ENCODE peak calls at places on chromosome 4, in five cellular contexts. T is heart left ventricle, B is MM.1S, S is cardiac muscle cell, X is mesendoderm. I is an unnamed sample.

GRCh38 chr4:20987191-20987590 is 286.9 kb downstream of the PACRGL start:
- DNase-seq in T (no peak), B (no peak), S (no peak), X (peak; percentile 15), I (no peak)

GRCh38 chr4:78720994-78721677 is 55.0 kb upstream of the BMP2K start:
- DNase-seq in T (peak; percentile 49), B (peak; percentile 81), S (no peak), X (no peak), I (no peak)

GRCh38 chr4:39591290-39591689 is 47.4 kb downstream of the SMIM14 start:
- DNase-seq in T (no peak), B (peak; percentile 31), S (peak; percentile 47), X (no peak), I (no peak)

GRCh38 chr4:78059524-78059889 is 2.4 kb downstream of the FRAS1 start:
- DNase-seq in T (peak; percentile 52), B (peak; percentile 52), S (peak; percentile 92), X (peak; percentile 96), I (peak; percentile 19)

GRCh38 chr4:69360271-69360670 is 80.0 kb downstream of the UGT2B28 start:
- DNase-seq in T (no peak), B (no peak), S (no peak), X (no peak), I (no peak)

GRCh38 chr4:93184093-93184492 is 644.5 kb upstream of the ATOH1 start:
- DNase-seq in T (no peak), B (no peak), S (no peak), X (no peak), I (no peak)

GRCh38 chr4:122787940-122788339 is 38.7 kb upstream of the FGF2 start:
- DNase-seq in T (no peak), B (no peak), S (peak; percentile 63), X (no peak), I (no peak)

GRCh38 chr4:18798123-18798522 is 776.6 kb upstream of the LCORL start:
- DNase-seq in T (no peak), B (no peak), S (no peak), X (no peak), I (no peak)

GRCh38 chr4:100042235-100042634 is 92.2 kb upstream of the H2AZ1 start:
- DNase-seq in T (no peak), B (no peak), S (no peak), X (no peak), I (no peak)

GRCh38 chr4:122882830-122883229 is 39.6 kb downstream of the NUDT6 start:
- DNase-seq in T (no peak), B (no peak), S (no peak), X (no peak), I (no peak)

GRCh38 chr4:7256989-7257810 is 64.9 kb downstream of the SORCS2 start:
- DNase-seq in T (peak; percentile 88), B (no peak), S (peak; percentile 17), X (no peak), I (peak; percentile 88)

GRCh38 chr4:184476660-184477059 is 2.3 kb upstream of the IRF2 start:
- DNase-seq in T (no peak), B (no peak), S (no peak), X (no peak), I (no peak)

GRCh38 chr4:182845618-182846017 is 71.6 kb downstream of the DCTD start:
- DNase-seq in T (no peak), B (no peak), S (no peak), X (no peak), I (no peak)

GRCh38 chr4:182842104-182842600 is 75.0 kb downstream of the DCTD start:
- DNase-seq in T (no peak), B (no peak), S (no peak), X (no peak), I (no peak)

GRCh38 chr4:182840108-182840507 is 77.1 kb downstream of the DCTD start:
- DNase-seq in T (no peak), B (no peak), S (no peak), X (no peak), I (no peak)

GRCh38 chr4:182843813-182844325 is 73.3 kb downstream of the DCTD start:
- DNase-seq in T (no peak), B (no peak), S (no peak), X (no peak), I (no peak)

GRCh38 chr4:182842991-182843390 is 74.2 kb downstream of the DCTD start:
- DNase-seq in T (no peak), B (no peak), S (no peak), X (no peak), I (no peak)
- H3K27me3 ChIP-seq in T (no peaks in the 10 kb centered on the region), B (no peaks in the 10 kb centered on the region), S (no peaks in the 10 kb centered on the region), X (no peaks in the 10 kb centered on the region), I (no peaks in the 10 kb centered on the region)

DNA sequence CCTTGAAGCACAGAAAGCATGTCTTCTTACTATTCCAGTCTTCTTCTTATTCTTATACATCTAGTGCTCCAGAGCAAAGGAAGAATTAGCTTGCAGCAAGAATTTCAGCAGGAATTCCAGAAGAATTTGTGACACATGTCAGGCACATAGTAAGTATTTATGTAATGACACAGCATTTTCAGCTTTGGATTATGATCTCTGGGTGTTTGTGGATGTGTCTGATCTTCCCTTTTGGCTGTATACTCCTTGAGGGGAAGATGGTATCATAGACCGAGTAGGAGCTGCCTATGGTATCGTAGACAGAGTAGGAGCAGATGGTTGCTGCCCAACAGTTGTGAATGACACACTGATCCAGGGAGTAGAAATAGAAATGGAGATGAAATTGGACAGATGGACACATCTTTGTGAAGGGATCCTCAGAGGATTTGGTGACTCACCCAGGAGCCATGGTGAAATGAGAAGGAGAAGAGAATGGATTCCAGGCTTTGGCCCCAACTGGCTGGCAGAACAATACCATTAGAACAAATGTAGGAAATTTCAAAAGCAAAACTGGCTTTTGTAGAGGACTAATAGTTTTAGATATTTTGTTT is 75.7 kb downstream of the COQ2 start:
- DNase-seq in T (no peak), B (no peak), S (no peak), X (no peak), I (no peak)
- H3K4me1 ChIP-seq in T (no peaks in the 10 kb centered on the region), B (peaks cover 42% of the 10 kb centered on the region), S (no peaks in the 10 kb centered on the region), X (peaks cover 10% of the 10 kb centered on the region), I (no peaks in the 10 kb centered on the region)

GRCh38 chr4:83011779-83012630 is 1.4 kb upstream of the LIN54 start:
- DNase-seq in T (peak; percentile 44), B (peak; percentile 27), S (no peak), X (peak; percentile 44), I (peak; percentile 68)

GRCh38 chr4:83012631-83013419 is 2.2 kb upstream of the LIN54 start:
- DNase-seq in T (peak; percentile 98), B (peak; percentile 97), S (peak; percentile 99), X (peak; percentile 99), I (peak; percentile 97)

GRCh38 chr4:83010111-83010521 is 507 bp downstream of the LIN54 start:
- DNase-seq in T (no peak), B (peak; percentile 30), S (peak; percentile 40), X (peak; percentile 54), I (no peak)

GRCh38 chr4:83010522-83011318 is at the start of gene LIN54:
- DNase-seq in T (peak; percentile 84), B (peak; percentile 78), S (peak; percentile 87), X (peak; percentile 80), I (peak; percentile 90)

GRCh38 chr4:83009529-83009928 is 1.1 kb downstream of the LIN54 start:
- DNase-seq in T (no peak), B (no peak), S (peak; percentile 39), X (peak; percentile 18), I (no peak)
- H3K27ac ChIP-seq in T (no peak overlapping the region), B (no peak overlapping the region), S (peak overlapping the region; percentile 88), X (no peak overlapping the region), I (peak overlapping the region; percentile 83)

DNA sequence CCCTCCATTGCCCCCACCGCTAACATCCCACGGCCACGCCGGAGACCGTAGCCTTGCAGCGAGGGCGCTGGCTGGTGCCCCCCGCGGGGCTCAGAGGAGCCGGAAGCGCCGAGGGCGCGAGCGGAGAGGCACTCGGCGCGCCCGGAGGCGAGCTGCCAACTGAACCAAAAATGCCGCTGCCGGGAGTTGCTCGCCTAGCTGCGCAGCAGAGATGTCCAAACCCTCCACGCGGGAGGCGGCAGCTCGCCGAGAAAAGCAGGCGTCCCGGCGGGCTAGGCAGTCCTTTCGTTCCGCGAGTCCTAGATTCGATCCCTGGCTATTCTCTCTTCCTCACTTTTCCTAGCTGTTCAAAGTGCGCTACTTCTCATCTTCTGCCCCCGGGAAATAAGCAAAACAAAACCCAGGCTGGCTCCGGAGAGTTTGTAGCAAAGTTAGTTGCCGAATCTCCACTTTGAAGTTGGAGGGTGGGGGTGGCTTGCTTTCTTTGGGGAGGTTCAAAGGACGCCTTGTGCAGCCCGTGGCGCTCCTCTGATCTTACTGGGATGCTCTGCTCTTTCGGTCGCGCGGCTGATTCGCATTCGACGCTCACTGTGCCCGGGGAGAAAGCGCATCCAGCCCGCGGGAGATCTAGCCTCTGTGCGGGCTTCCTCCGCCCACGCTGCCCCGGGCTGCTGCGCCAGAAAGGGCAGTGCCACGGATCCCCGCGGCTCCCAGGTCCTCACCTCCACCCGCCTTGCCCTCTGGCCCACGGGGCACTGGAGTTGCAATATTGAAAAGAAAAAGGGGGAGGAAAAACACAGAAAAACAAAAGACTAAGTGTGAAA is 677 bp downstream of the NKX6-1 start:
- DNase-seq in T (peak; percentile 38), B (peak; percentile 10), S (peak; percentile 35), X (no peak), I (peak; percentile 34)
- H3K27me3 ChIP-seq in T (peaks cover 100% of the 10 kb centered on the region), B (no peaks in the 10 kb centered on the region), S (peaks cover 100% of the 10 kb centered on the region), X (peaks cover 79% of the 10 kb centered on the region), I (peaks cover 4% of the 10 kb centered on the region)

DNA sequence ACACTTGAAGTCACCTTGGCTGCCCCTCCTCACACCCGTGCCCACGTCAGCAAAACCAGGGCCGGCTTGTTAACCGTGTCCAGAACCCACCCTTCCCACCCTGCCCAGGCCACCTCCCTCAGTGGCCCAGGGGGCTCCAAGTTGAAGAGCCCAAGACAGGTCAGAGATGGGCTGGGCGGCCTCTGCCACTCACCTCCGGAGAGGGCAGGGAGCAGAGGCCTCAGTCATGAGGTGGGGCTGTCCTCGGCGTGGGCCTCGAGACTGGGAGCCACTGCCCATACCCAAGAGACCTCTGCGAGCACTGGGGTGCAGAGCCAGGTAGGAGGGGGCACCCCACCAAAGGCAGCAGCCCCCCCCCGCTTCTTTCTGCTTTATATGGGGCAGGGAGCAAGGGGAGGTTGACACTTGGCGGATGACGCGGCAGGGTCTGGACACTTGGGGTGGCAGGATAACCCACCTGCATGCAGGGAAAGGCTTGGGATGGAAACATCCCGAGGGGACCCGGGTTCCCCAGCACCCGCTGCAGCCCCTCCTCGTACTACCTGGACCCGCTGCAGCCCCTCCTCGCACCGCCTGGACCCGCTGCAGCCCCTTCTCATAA is 38.0 kb upstream of the SPON2 start:
- DNase-seq in T (peak; percentile 34), B (no peak), S (no peak), X (no peak), I (peak; percentile 9)
- H3K4me1 ChIP-seq in T (peaks cover 52% of the 10 kb centered on the region), B (peaks cover 14% of the 10 kb centered on the region), S (peaks cover 5% of the 10 kb centered on the region), X (no peaks in the 10 kb centered on the region), I (peaks cover 42% of the 10 kb centered on the region)

I was measured in psoas muscle.